ENCODE peak calls at places on chromosomes 12 and 14, in eight cellular contexts. V is PC-9, H is hepatocyte, B is HepG2, W is neural progenitor cell, T is OCI-LY7, S is mesenchymal stem cell, U is GM23338. A is an unnamed sample.

GRCh38 chr14:92601757-92602417 is 88.3 kb downstream of the RIN3 start:
- DNase-seq in T (no peak), S (no peak), V (no peak), W (no peak), H (no peak), U (no peak), B (no peak), A (no peak)

GRCh38 chr12:93002278-93003054 is 73.4 kb upstream of the EEA1 start:
- DNase-seq in S (peak; percentile 90), B (no peak), T (no peak), U (no peak), H (no peak), V (no peak), W (no peak), A (peak; percentile 99)

GRCh38 chr12:133129368-133130037 is 571 bp downstream of the ZNF891 start:
- DNase-seq in U (peak; percentile 37), V (no peak), W (no peak), S (no peak), T (peak; percentile 44), H (no peak), B (peak; percentile 2), A (no peak)

GRCh38 chr12:104565606-104566243 is 109.0 kb downstream of the CHST11 start:
- DNase-seq in U (no peak), H (no peak), B (no peak), T (no peak), W (no peak), V (no peak), S (no peak), A (no peak)

GRCh38 chr12:110279976-110280783 is 867 bp upstream of the ATP2A2 start:
- DNase-seq in U (peak; percentile 78), T (peak; percentile 75), B (no peak), H (peak; percentile 68), W (peak; percentile 27), S (peak; percentile 73), V (peak; percentile 53), A (peak; percentile 66)

GRCh38 chr14:101721951-101722661 is 39.4 kb upstream of the PPP2R5C start:
- DNase-seq in V (peak; percentile 66), S (peak; percentile 88), U (peak; percentile 53), H (no peak), W (no peak), B (peak; percentile 47), T (no peak), A (peak; percentile 80)

GRCh38 chr12:10501031-10501430 is 4.7 kb upstream of the EIF2S3B start:
- DNase-seq in B (no peak), U (no peak), H (no peak), S (peak; percentile 14), V (no peak), T (peak; percentile 33), W (no peak), A (peak; percentile 4)

GRCh38 chr12:63319936-63320633 is 169.1 kb upstream of the AVPR1A start:
- DNase-seq in T (no peak), B (no peak), V (no peak), W (no peak), U (no peak), S (no peak), H (no peak), A (no peak)

GRCh38 chr14:61934385-61934784 is 172.2 kb downstream of the SNAPC1 start:
- DNase-seq in V (no peak), U (no peak), H (no peak), S (no peak), T (no peak), B (no peak), W (no peak), A (no peak)

GRCh38 chr12:1947081-1947480 is 28.6 kb upstream of the CACNA2D4 start:
- DNase-seq in V (no peak), B (no peak), S (no peak), U (no peak), H (no peak), W (no peak), T (no peak), A (no peak)

GRCh38 chr12:88638956-88639355 is 58.7 kb upstream of the KITLG start:
- DNase-seq in W (no peak), U (no peak), B (no peak), T (no peak), H (no peak), V (no peak), S (peak; percentile 43), A (peak; percentile 60)

GRCh38 chr12:113152835-113153814 is 3.6 kb downstream of the CFAP73 start:
- DNase-seq in S (peak; percentile 73), U (peak; percentile 87), T (peak; percentile 92), B (peak; percentile 55), V (peak; percentile 81), W (peak; percentile 87), H (peak; percentile 83), A (peak; percentile 63)

GRCh38 chr14:63276492-63277342 is 42.0 kb downstream of the GPHB5 start:
- DNase-seq in V (peak; percentile 3), T (peak; percentile 48), U (peak; percentile 78), W (peak; percentile 70), H (peak; percentile 75), B (peak; percentile 17), S (peak; percentile 54), A (peak; percentile 64)

GRCh38 chr14:97071177-97071576 is 274.0 kb downstream of the VRK1 start:
- DNase-seq in B (no peak), T (no peak), S (no peak), W (no peak), H (no peak), U (no peak), V (no peak), A (no peak)

GRCh38 chr12:120720234-120720968 is 5.2 kb upstream of the ACADS start:
- DNase-seq in S (peak; percentile 65), U (no peak), V (no peak), T (no peak), W (no peak), B (no peak), H (peak; percentile 57), A (no peak)

GRCh38 chr12:118013283-118013682 is 3.2 kb upstream of the RFC5 start:
- DNase-seq in T (no peak), B (no peak), W (no peak), H (no peak), S (no peak), U (no peak), V (no peak), A (no peak)

DNA sequence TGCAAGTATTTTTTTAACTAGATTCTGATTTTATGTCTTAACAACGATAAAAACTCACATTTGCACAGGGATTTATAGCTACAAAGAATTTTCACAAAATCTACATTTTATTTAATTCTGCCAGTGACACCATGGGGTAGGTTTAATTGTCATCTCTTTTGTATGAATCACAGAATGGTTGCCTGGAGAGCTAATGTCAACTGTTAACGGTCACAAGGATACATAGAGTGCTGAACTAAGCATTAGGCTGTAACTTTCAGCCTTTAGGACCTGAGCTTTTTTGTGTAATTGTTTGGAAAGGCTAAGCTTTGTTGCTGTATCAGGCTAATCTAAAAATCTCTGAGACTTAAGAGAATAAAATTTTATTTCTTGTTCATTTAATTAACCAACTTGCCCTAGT is 465.3 kb upstream of the TBX3 start:
- DNase-seq in H (no peak), S (no peak), B (no peak), V (no peak), U (no peak), W (no peak), T (no peak), A (no peak)
- H2AFZ ChIP-seq in H (no peak overlapping the region), S (no peak overlapping the region), B (no peak overlapping the region), V (no peak overlapping the region), U (no peak overlapping the region), W (no peak overlapping the region), T (peak overlapping the region; percentile 71), A (no peak overlapping the region)

DNA sequence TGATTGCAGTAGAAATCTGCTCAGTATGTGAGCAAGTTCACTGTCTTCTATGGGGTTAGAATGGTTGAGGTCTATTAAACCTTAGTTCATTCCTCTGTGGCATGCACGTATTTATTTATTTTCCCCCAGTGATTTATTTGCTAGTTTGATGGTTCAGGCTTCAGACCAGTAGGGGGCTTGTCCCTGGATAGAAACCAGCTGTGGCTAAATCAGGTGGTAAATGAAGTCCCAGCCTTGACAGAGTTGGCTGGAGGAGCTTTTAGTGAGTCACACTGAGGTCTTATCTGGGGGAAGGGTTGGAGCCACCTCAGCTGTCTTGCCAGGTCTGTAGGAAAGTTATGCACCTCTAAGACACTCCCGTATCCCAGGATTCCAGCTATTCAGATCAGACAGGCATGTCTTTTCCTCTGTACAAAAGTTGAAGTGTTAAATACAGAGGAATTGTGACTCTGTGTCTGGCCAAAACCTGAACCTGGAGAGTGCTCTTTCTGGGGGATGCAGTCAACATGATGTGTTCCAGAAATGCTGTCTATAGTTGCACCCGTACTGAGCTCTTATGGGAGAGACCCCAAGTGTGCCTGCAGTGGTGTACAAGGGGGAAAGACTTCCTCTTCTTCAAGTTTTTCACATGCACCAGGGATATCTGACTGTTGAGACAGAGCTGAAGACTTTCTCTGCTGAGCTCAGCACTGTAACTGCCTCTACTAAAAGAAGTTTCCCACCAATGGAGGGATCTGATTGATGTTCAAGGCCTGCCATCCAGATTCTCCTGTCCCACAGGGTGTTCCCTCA is 1322.1 kb downstream of the TMEM121 start:
- DNase-seq in U (no peak), W (no peak), B (peak; percentile 56), H (no peak), V (peak; percentile 46), S (no peak), T (peak; percentile 90), A (no peak)
- H3K4me3 ChIP-seq in U (no peak overlapping the region), W (no peak overlapping the region), B (peak overlapping the region; percentile 80), H (no peak overlapping the region), V (no peak overlapping the region), S (no peak overlapping the region), T (peak overlapping the region; percentile 87), A (no peak overlapping the region)

GRCh38 chr12:25372969-25373368 is 122.2 kb upstream of the KRAS start:
- DNase-seq in H (no peak), S (no peak), V (no peak), W (no peak), U (no peak), T (no peak), B (no peak), A (no peak)

GRCh38 chr12:25376985-25377384 is 126.3 kb upstream of the KRAS start:
- DNase-seq in T (no peak), U (no peak), V (no peak), B (no peak), H (no peak), S (no peak), W (no peak), A (no peak)

GRCh38 chr12:25373396-25373795 is 122.7 kb upstream of the KRAS start:
- DNase-seq in V (no peak), T (no peak), H (no peak), W (no peak), B (no peak), S (no peak), U (no peak), A (no peak)

GRCh38 chr12:25376392-25376791 is 125.7 kb upstream of the KRAS start:
- DNase-seq in U (no peak), S (no peak), B (no peak), V (no peak), H (no peak), W (no peak), T (no peak), A (no peak)

GRCh38 chr12:25377475-25378179 is 126.9 kb upstream of the KRAS start:
- DNase-seq in B (no peak), V (no peak), T (no peak), H (peak; percentile 14), S (peak; percentile 78), U (no peak), W (no peak), A (no peak)
- H2AFZ ChIP-seq in B (no peak overlapping the region), V (no peak overlapping the region), T (no peak overlapping the region), H (no peak overlapping the region), S (no peak overlapping the region), U (no peak overlapping the region), W (no peak overlapping the region), A (no peak overlapping the region)

DNA sequence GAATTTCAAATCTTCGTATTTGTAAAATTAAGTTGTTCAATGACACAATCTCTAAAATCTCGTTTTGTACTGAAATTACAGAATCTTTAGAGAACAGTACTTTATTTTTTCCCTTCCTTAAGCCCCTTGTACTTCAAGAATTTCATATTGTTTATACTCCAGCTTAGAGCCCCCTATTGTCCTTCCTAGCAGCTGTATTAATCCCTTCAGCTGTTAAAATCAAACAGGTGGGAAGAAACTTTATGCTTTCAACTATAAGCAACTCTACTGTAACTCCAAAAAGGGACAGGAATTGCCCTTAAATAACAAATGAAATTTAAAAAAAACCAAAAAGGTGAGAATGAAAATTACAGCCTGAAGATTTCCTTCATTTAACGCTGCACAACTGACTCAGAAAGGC is 1.7 kb downstream of the NACA start:
- DNase-seq in B (no peak), H (no peak), S (no peak), V (no peak), W (no peak), U (no peak), T (no peak), A (no peak)
- H3K4me3 ChIP-seq in B (peak overlapping the region; percentile 92), H (peak overlapping the region; percentile 65), S (peak overlapping the region; percentile 97), V (peak overlapping the region; percentile 99), W (peak overlapping the region; percentile 91), U (peak overlapping the region; percentile 93), T (peak overlapping the region; percentile 93), A (peak overlapping the region; percentile 90)